ENCODE peak calls at places on chromosomes 5 and 9, in five cellular contexts. One of them, this sample, is unnamed.

GRCh38 chr9:106707722-106708121 is 155.2 kb upstream of the ZNF462 start:
- DNase-seq in GM12878: no peak
- DNase-seq in HepG2: no peak
- DNase-seq in GM23338: no peak
- DNase-seq in endothelial cell of umbilical vein: no peak
- DNase-seq in this sample: no peak

GRCh38 chr9:79300153-79300552 is 271.6 kb upstream of the TLE4 start:
- DNase-seq in GM12878: no peak
- DNase-seq in HepG2: no peak
- DNase-seq in GM23338: no peak
- DNase-seq in endothelial cell of umbilical vein: no peak
- DNase-seq in this sample: no peak

GRCh38 chr9:86705474-86705873 is 241.8 kb downstream of the GAS1 start:
- DNase-seq in GM12878: no peak
- DNase-seq in HepG2: no peak
- DNase-seq in GM23338: no peak
- DNase-seq in endothelial cell of umbilical vein: no peak
- DNase-seq in this sample: no peak

GRCh38 chr9:79352322-79352721 is 219.4 kb upstream of the TLE4 start:
- DNase-seq in GM12878: no peak
- DNase-seq in HepG2: no peak
- DNase-seq in GM23338: peak
- DNase-seq in endothelial cell of umbilical vein: no peak
- DNase-seq in this sample: no peak

GRCh38 chr5:119327018-119327417 is 28.8 kb upstream of the TNFAIP8 start:
- DNase-seq in GM12878: no peak
- DNase-seq in HepG2: no peak
- DNase-seq in GM23338: no peak
- DNase-seq in endothelial cell of umbilical vein: no peak
- DNase-seq in this sample: no peak

GRCh38 chr5:6000867-6001266 is 377.5 kb downstream of the MED10 start:
- DNase-seq in GM12878: no peak
- DNase-seq in HepG2: no peak
- DNase-seq in GM23338: no peak
- DNase-seq in endothelial cell of umbilical vein: no peak
- DNase-seq in this sample: no peak

GRCh38 chr5:2306711-2307110 is 424.0 kb upstream of the IRX4 start:
- DNase-seq in GM12878: no peak
- DNase-seq in HepG2: no peak
- DNase-seq in GM23338: no peak
- DNase-seq in endothelial cell of umbilical vein: no peak
- DNase-seq in this sample: no peak

GRCh38 chr5:77640577-77641396 is 2.3 kb upstream of the OTP start:
- DNase-seq in GM12878: no peak
- DNase-seq in HepG2: no peak
- DNase-seq in GM23338: peak
- DNase-seq in endothelial cell of umbilical vein: no peak
- DNase-seq in this sample: no peak

GRCh38 chr5:135441256-135441915 is 5.8 kb downstream of the DCANP1 start:
- DNase-seq in GM12878: no peak
- DNase-seq in HepG2: no peak
- DNase-seq in GM23338: no peak
- DNase-seq in endothelial cell of umbilical vein: no peak
- DNase-seq in this sample: no peak

GRCh38 chr9:136147890-136148714 is 29.4 kb upstream of the TMEM250 start:
- DNase-seq in GM12878: no peak
- DNase-seq in HepG2: no peak
- DNase-seq in GM23338: no peak
- DNase-seq in endothelial cell of umbilical vein: no peak
- DNase-seq in this sample: no peak

GRCh38 chr9:126965541-126966428 is 51.2 kb downstream of the RALGPS1 start:
- DNase-seq in GM12878: no peak
- DNase-seq in HepG2: peak
- DNase-seq in GM23338: peak
- DNase-seq in endothelial cell of umbilical vein: peak
- DNase-seq in this sample: peak

GRCh38 chr9:117543089-117543488 is 128.2 kb upstream of the ASTN2 start:
- DNase-seq in GM12878: no peak
- DNase-seq in HepG2: no peak
- DNase-seq in GM23338: no peak
- DNase-seq in endothelial cell of umbilical vein: no peak
- DNase-seq in this sample: no peak

GRCh38 chr5:108637110-108637509 is 110.6 kb upstream of the FER start:
- DNase-seq in GM12878: no peak
- DNase-seq in HepG2: no peak
- DNase-seq in GM23338: no peak
- DNase-seq in endothelial cell of umbilical vein: no peak
- DNase-seq in this sample: no peak

GRCh38 chr9:98867109-98867433 is 59.6 kb downstream of the GALNT12 start:
- DNase-seq in GM12878: no peak
- DNase-seq in HepG2: no peak
- DNase-seq in GM23338: no peak
- DNase-seq in endothelial cell of umbilical vein: no peak
- DNase-seq in this sample: no peak

GRCh38 chr5:126066795-126067321 is 356.4 kb upstream of the GRAMD2B start:
- DNase-seq in GM12878: no peak
- DNase-seq in HepG2: no peak
- DNase-seq in GM23338: no peak
- DNase-seq in endothelial cell of umbilical vein: no peak
- DNase-seq in this sample: no peak

GRCh38 chr5:61299254-61299653 is 32.8 kb upstream of the ZSWIM6 start:
- DNase-seq in GM12878: no peak
- DNase-seq in HepG2: no peak
- DNase-seq in GM23338: no peak
- DNase-seq in endothelial cell of umbilical vein: no peak
- DNase-seq in this sample: no peak

GRCh38 chr5:135544666-135545045 is 8.9 kb upstream of the NEUROG1 start:
- DNase-seq in GM12878: no peak
- DNase-seq in HepG2: no peak
- DNase-seq in GM23338: peak
- DNase-seq in endothelial cell of umbilical vein: no peak
- DNase-seq in this sample: no peak

GRCh38 chr5:52956014-52956413 is 33.1 kb upstream of the ITGA2 start:
- DNase-seq in GM12878: no peak
- DNase-seq in HepG2: peak
- DNase-seq in GM23338: no peak
- DNase-seq in endothelial cell of umbilical vein: no peak
- DNase-seq in this sample: no peak

GRCh38 chr9:21744874-21745273 is 57.6 kb upstream of the MTAP start:
- DNase-seq in GM12878: no peak
- DNase-seq in HepG2: no peak
- DNase-seq in GM23338: no peak
- DNase-seq in endothelial cell of umbilical vein: no peak
- DNase-seq in this sample: no peak

GRCh38 chr5:83099001-83099400 is 21.7 kb downstream of the XRCC4 start:
- DNase-seq in GM12878: no peak
- DNase-seq in HepG2: no peak
- DNase-seq in GM23338: no peak
- DNase-seq in endothelial cell of umbilical vein: no peak
- DNase-seq in this sample: no peak

GRCh38 chr9:8890695-8891094 is 1091.1 kb upstream of the DMAC1 start:
- DNase-seq in GM12878: no peak
- DNase-seq in HepG2: no peak
- DNase-seq in GM23338: no peak
- DNase-seq in endothelial cell of umbilical vein: no peak
- DNase-seq in this sample: no peak

GRCh38 chr5:31921852-31922305 is 252.2 kb downstream of the GOLPH3 start:
- DNase-seq in GM12878: no peak
- DNase-seq in HepG2: no peak
- DNase-seq in GM23338: peak
- DNase-seq in endothelial cell of umbilical vein: no peak
- DNase-seq in this sample: no peak

GRCh38 chr9:86868611-86869010 is 78.7 kb downstream of the GAS1 start:
- DNase-seq in GM12878: no peak
- DNase-seq in HepG2: no peak
- DNase-seq in GM23338: no peak
- DNase-seq in endothelial cell of umbilical vein: no peak
- DNase-seq in this sample: no peak

GRCh38 chr5:131169810-131170539 is 769 bp upstream of the LYRM7 start:
- DNase-seq in GM12878: no peak
- DNase-seq in HepG2: no peak
- DNase-seq in GM23338: no peak
- DNase-seq in endothelial cell of umbilical vein: no peak
- DNase-seq in this sample: no peak

GRCh38 chr9:125509476-125509875 is 197.5 kb downstream of the MAPKAP1 start:
- DNase-seq in GM12878: no peak
- DNase-seq in HepG2: no peak
- DNase-seq in GM23338: no peak
- DNase-seq in endothelial cell of umbilical vein: no peak
- DNase-seq in this sample: no peak

GRCh38 chr9:128124873-128125574 is 2.5 kb downstream of the PTGES2 start:
- DNase-seq in GM12878: peak
- DNase-seq in HepG2: peak
- DNase-seq in GM23338: peak
- DNase-seq in endothelial cell of umbilical vein: peak
- DNase-seq in this sample: peak

GRCh38 chr9:128125575-128126354 is 1.8 kb downstream of the PTGES2 start:
- DNase-seq in GM12878: no peak
- DNase-seq in HepG2: no peak
- DNase-seq in GM23338: no peak
- DNase-seq in endothelial cell of umbilical vein: no peak
- DNase-seq in this sample: no peak

GRCh38 chr9:128128836-128129590 is 1.5 kb upstream of the PTGES2 start:
- DNase-seq in GM12878: no peak
- DNase-seq in HepG2: no peak
- DNase-seq in GM23338: no peak
- DNase-seq in endothelial cell of umbilical vein: no peak
- DNase-seq in this sample: no peak

GRCh38 chr9:128127568-128127989 is at the start of gene PTGES2:
- DNase-seq in GM12878: no peak
- DNase-seq in HepG2: peak
- DNase-seq in GM23338: peak
- DNase-seq in endothelial cell of umbilical vein: peak
- DNase-seq in this sample: peak

DNA sequence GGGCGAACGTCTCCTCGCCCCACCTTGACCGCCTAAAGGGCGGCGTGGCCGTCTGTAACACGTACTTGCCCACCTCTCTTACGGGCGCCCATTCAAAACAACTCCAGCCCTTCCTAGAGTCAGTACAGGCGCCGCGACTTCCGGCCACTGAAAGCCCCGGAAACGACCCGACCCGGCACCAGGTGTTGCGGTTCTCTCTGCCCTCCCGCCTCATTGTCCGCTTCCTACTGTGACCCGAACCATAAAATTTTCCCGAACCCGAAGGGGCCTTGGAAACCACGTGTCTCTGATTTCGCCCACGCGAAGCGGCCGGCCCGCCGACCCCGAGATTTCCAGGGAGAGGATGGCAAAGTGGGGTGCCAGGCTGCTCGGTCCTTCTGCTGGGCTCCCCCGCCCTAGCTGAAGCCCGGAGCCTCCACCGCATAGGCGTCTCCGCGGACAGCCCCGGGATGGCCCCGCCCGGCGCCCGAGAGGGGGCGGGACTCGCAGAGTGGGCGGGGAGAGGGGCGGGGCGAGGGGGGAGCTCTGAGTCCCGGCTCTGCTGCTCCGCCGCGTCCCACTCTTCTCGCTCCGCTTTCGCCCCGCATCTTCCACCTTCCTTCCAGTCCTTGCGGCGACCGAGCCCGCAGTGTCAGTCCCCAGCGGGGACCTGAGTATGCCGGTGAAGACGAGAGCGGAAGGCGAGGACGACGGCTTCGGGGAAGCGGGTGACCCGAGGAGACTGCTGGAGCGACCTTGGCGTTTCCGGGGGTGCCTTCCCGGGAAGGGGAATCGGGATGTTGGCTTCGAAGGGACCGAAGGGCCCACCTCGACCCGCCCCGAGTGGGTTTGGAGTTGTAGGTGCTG is 684 bp upstream of the PTGES2 start:
- DNase-seq in GM12878: peak
- DNase-seq in HepG2: peak
- DNase-seq in GM23338: peak
- DNase-seq in endothelial cell of umbilical vein: peak
- DNase-seq in this sample: peak
- TF ChIP-seq POLR2AphosphoS5 in GM12878: no peak
- TF ChIP-seq POLR2AphosphoS5 in HepG2: peak
- TF ChIP-seq POLR2AphosphoS5 in GM23338: peak
- TF ChIP-seq POLR2AphosphoS5 in endothelial cell of umbilical vein: peak
- TF ChIP-seq POLR2AphosphoS5 in this sample: peak

GRCh38 chr5:179343902-179344300 is 1.4 kb downstream of the ADAMTS2 start:
- DNase-seq in GM12878: no peak
- DNase-seq in HepG2: no peak
- DNase-seq in GM23338: peak
- DNase-seq in endothelial cell of umbilical vein: no peak
- DNase-seq in this sample: no peak
- TF ChIP-seq EZH2 in GM12878: no peak
- TF ChIP-seq EZH2 in HepG2: no peak
- TF ChIP-seq EZH2 in GM23338: no peak
- TF ChIP-seq EZH2 in endothelial cell of umbilical vein: no peak
- TF ChIP-seq EZH2 in this sample: no peak

GRCh38 chr9:110030632-110031031 is 177.3 kb downstream of the C9orf152 start:
- DNase-seq in GM12878: no peak
- DNase-seq in HepG2: no peak
- DNase-seq in GM23338: no peak
- DNase-seq in endothelial cell of umbilical vein: no peak
- DNase-seq in this sample: no peak
- TF ChIP-seq POLR2AphosphoS5 in GM12878: no peak
- TF ChIP-seq POLR2AphosphoS5 in HepG2: no peak
- TF ChIP-seq POLR2AphosphoS5 in GM23338: no peak
- TF ChIP-seq POLR2AphosphoS5 in endothelial cell of umbilical vein: no peak
- TF ChIP-seq POLR2AphosphoS5 in this sample: no peak

GRCh38 chr5:539469-540214 is 15.4 kb upstream of the SLC9A3 start:
- DNase-seq in GM12878: no peak
- DNase-seq in HepG2: no peak
- DNase-seq in GM23338: no peak
- DNase-seq in endothelial cell of umbilical vein: no peak
- DNase-seq in this sample: no peak
- TF ChIP-seq EZH2 in GM12878: no peak
- TF ChIP-seq EZH2 in HepG2: no peak
- TF ChIP-seq EZH2 in GM23338: no peak
- TF ChIP-seq EZH2 in endothelial cell of umbilical vein: no peak
- TF ChIP-seq EZH2 in this sample: no peak

GRCh38 chr5:37121465-37121864 is 127.7 kb downstream of the CPLANE1 start:
- DNase-seq in GM12878: no peak
- DNase-seq in HepG2: no peak
- DNase-seq in GM23338: no peak
- DNase-seq in endothelial cell of umbilical vein: no peak
- DNase-seq in this sample: no peak
- TF ChIP-seq POLR2AphosphoS5 in GM12878: no peak
- TF ChIP-seq POLR2AphosphoS5 in HepG2: no peak
- TF ChIP-seq POLR2AphosphoS5 in GM23338: no peak
- TF ChIP-seq POLR2AphosphoS5 in endothelial cell of umbilical vein: no peak
- TF ChIP-seq POLR2AphosphoS5 in this sample: no peak

GRCh38 chr5:16120579-16120978 is 59.0 kb downstream of the MARCHF11 start:
- DNase-seq in GM12878: no peak
- DNase-seq in HepG2: no peak
- DNase-seq in GM23338: no peak
- DNase-seq in endothelial cell of umbilical vein: no peak
- DNase-seq in this sample: no peak
- TF ChIP-seq EZH2 in GM12878: no peak
- TF ChIP-seq EZH2 in HepG2: no peak
- TF ChIP-seq EZH2 in GM23338: no peak
- TF ChIP-seq EZH2 in endothelial cell of umbilical vein: no peak
- TF ChIP-seq EZH2 in this sample: no peak